ENCODE peak calls at places on chromosomes 6 and 20, in four cellular contexts. One of them, this sample, is unnamed.

GRCh38 chr6:128519132-128519930 is 1.1 kb downstream of the PTPRK start:
- DNase-seq in activated CD8-positive, alpha-beta memory T cell treated with anti-CD3 and anti-CD28 coated beads for 4 hours: peak; percentile 0
- DNase-seq in naive B cell: peak; percentile 7
- DNase-seq in stimulated activated CD4-positive, alpha-beta T cell treated with anti-CD3 and anti-CD28 coated beads, TNF-alpha, amount 100 ng/mL, for 24 hours: no peak
- DNase-seq in this sample: peak; percentile 45

GRCh38 chr20:36644032-36644712 is 1.8 kb downstream of the SLA2 start:
- DNase-seq in activated CD8-positive, alpha-beta memory T cell treated with anti-CD3 and anti-CD28 coated beads for 4 hours: peak; percentile 34
- DNase-seq in naive B cell: no peak
- DNase-seq in stimulated activated CD4-positive, alpha-beta T cell treated with anti-CD3 and anti-CD28 coated beads, TNF-alpha, amount 100 ng/mL, for 24 hours: peak; percentile 42
- DNase-seq in this sample: no peak

GRCh38 chr6:33655155-33655554 is 34.0 kb downstream of the ITPR3 start:
- DNase-seq in activated CD8-positive, alpha-beta memory T cell treated with anti-CD3 and anti-CD28 coated beads for 4 hours: no peak
- DNase-seq in naive B cell: no peak
- DNase-seq in stimulated activated CD4-positive, alpha-beta T cell treated with anti-CD3 and anti-CD28 coated beads, TNF-alpha, amount 100 ng/mL, for 24 hours: no peak
- DNase-seq in this sample: peak; percentile 54

GRCh38 chr20:6501061-6501460 is 266.4 kb upstream of the BMP2 start:
- DNase-seq in activated CD8-positive, alpha-beta memory T cell treated with anti-CD3 and anti-CD28 coated beads for 4 hours: no peak
- DNase-seq in naive B cell: no peak
- DNase-seq in stimulated activated CD4-positive, alpha-beta T cell treated with anti-CD3 and anti-CD28 coated beads, TNF-alpha, amount 100 ng/mL, for 24 hours: no peak
- DNase-seq in this sample: peak; percentile 91

GRCh38 chr6:158019416-158019815 is 37.8 kb downstream of the SYNJ2 start:
- DNase-seq in activated CD8-positive, alpha-beta memory T cell treated with anti-CD3 and anti-CD28 coated beads for 4 hours: no peak
- DNase-seq in naive B cell: no peak
- DNase-seq in stimulated activated CD4-positive, alpha-beta T cell treated with anti-CD3 and anti-CD28 coated beads, TNF-alpha, amount 100 ng/mL, for 24 hours: no peak
- DNase-seq in this sample: no peak

GRCh38 chr20:56893206-56893605 is 264.1 kb downstream of the TFAP2C start:
- DNase-seq in activated CD8-positive, alpha-beta memory T cell treated with anti-CD3 and anti-CD28 coated beads for 4 hours: no peak
- DNase-seq in naive B cell: no peak
- DNase-seq in stimulated activated CD4-positive, alpha-beta T cell treated with anti-CD3 and anti-CD28 coated beads, TNF-alpha, amount 100 ng/mL, for 24 hours: no peak
- DNase-seq in this sample: no peak

GRCh38 chr6:85453052-85453451 is 3.2 kb downstream of the NT5E start:
- DNase-seq in activated CD8-positive, alpha-beta memory T cell treated with anti-CD3 and anti-CD28 coated beads for 4 hours: no peak
- DNase-seq in naive B cell: no peak
- DNase-seq in stimulated activated CD4-positive, alpha-beta T cell treated with anti-CD3 and anti-CD28 coated beads, TNF-alpha, amount 100 ng/mL, for 24 hours: no peak
- DNase-seq in this sample: no peak

GRCh38 chr20:16671753-16672152 is 58.1 kb upstream of the SNRPB2 start:
- DNase-seq in activated CD8-positive, alpha-beta memory T cell treated with anti-CD3 and anti-CD28 coated beads for 4 hours: no peak
- DNase-seq in naive B cell: no peak
- DNase-seq in stimulated activated CD4-positive, alpha-beta T cell treated with anti-CD3 and anti-CD28 coated beads, TNF-alpha, amount 100 ng/mL, for 24 hours: no peak
- DNase-seq in this sample: no peak

GRCh38 chr6:91708534-91708933 is 1121.7 kb upstream of the MAP3K7 start:
- DNase-seq in activated CD8-positive, alpha-beta memory T cell treated with anti-CD3 and anti-CD28 coated beads for 4 hours: no peak
- DNase-seq in naive B cell: no peak
- DNase-seq in stimulated activated CD4-positive, alpha-beta T cell treated with anti-CD3 and anti-CD28 coated beads, TNF-alpha, amount 100 ng/mL, for 24 hours: no peak
- DNase-seq in this sample: no peak

GRCh38 chr20:9409981-9410380 is 104.4 kb upstream of the LAMP5 start:
- DNase-seq in activated CD8-positive, alpha-beta memory T cell treated with anti-CD3 and anti-CD28 coated beads for 4 hours: no peak
- DNase-seq in naive B cell: no peak
- DNase-seq in stimulated activated CD4-positive, alpha-beta T cell treated with anti-CD3 and anti-CD28 coated beads, TNF-alpha, amount 100 ng/mL, for 24 hours: no peak
- DNase-seq in this sample: peak; percentile 90

GRCh38 chr20:8124639-8125038 is 7.4 kb upstream of the PLCB1 start:
- DNase-seq in activated CD8-positive, alpha-beta memory T cell treated with anti-CD3 and anti-CD28 coated beads for 4 hours: no peak
- DNase-seq in naive B cell: no peak
- DNase-seq in stimulated activated CD4-positive, alpha-beta T cell treated with anti-CD3 and anti-CD28 coated beads, TNF-alpha, amount 100 ng/mL, for 24 hours: no peak
- DNase-seq in this sample: no peak

GRCh38 chr6:37033255-37033654 is 27.8 kb downstream of the FGD2 start:
- DNase-seq in activated CD8-positive, alpha-beta memory T cell treated with anti-CD3 and anti-CD28 coated beads for 4 hours: no peak
- DNase-seq in naive B cell: no peak
- DNase-seq in stimulated activated CD4-positive, alpha-beta T cell treated with anti-CD3 and anti-CD28 coated beads, TNF-alpha, amount 100 ng/mL, for 24 hours: no peak
- DNase-seq in this sample: no peak

GRCh38 chr20:53003420-53003819 is 31.3 kb downstream of the TSHZ2 start:
- DNase-seq in activated CD8-positive, alpha-beta memory T cell treated with anti-CD3 and anti-CD28 coated beads for 4 hours: no peak
- DNase-seq in naive B cell: no peak
- DNase-seq in stimulated activated CD4-positive, alpha-beta T cell treated with anti-CD3 and anti-CD28 coated beads, TNF-alpha, amount 100 ng/mL, for 24 hours: no peak
- DNase-seq in this sample: peak; percentile 70

GRCh38 chr6:109093732-109094131 is 914 bp downstream of the SESN1 start:
- DNase-seq in activated CD8-positive, alpha-beta memory T cell treated with anti-CD3 and anti-CD28 coated beads for 4 hours: no peak
- DNase-seq in naive B cell: no peak
- DNase-seq in stimulated activated CD4-positive, alpha-beta T cell treated with anti-CD3 and anti-CD28 coated beads, TNF-alpha, amount 100 ng/mL, for 24 hours: no peak
- DNase-seq in this sample: peak; percentile 21